ENCODE peak calls at places on chromosomes 5 and 9, in four cellular contexts. K, Q, C and T are unnamed samples. For H3K36me3, the result is how much of the 10 kb centered on the place peaks cover.

GRCh38 chr5:167561796-167562195 is 729.6 kb upstream of the WWC1 start:
- DNase-seq in K (no peak), Q (no peak), C (no peak), T (no peak)

GRCh38 chr5:42274913-42275312 is 148.3 kb upstream of the GHR start:
- DNase-seq in K (no peak), Q (no peak), C (no peak), T (no peak)

GRCh38 chr5:164573397-164573796 is 1068.0 kb downstream of the MAT2B start:
- DNase-seq in K (no peak), Q (no peak), C (no peak), T (no peak)

GRCh38 chr5:17807069-17807468 is 172.8 kb downstream of the TAF11L14 start:
- DNase-seq in K (no peak), Q (peak), C (no peak), T (no peak)

GRCh38 chr9:111527347-111527746 is 2.4 kb downstream of the ZNF483 start:
- DNase-seq in K (no peak), Q (no peak), C (no peak), T (no peak)

GRCh38 chr9:93434056-93434455 is 17.4 kb upstream of the FAM120A start:
- DNase-seq in K (no peak), Q (no peak), C (no peak), T (no peak)

GRCh38 chr5:91797581-91797980 is 414.5 kb upstream of the ARRDC3 start:
- DNase-seq in K (no peak), Q (no peak), C (no peak), T (no peak)

GRCh38 chr9:115018547-115019435 is 88.4 kb upstream of the TNFSF8 start:
- DNase-seq in K (no peak), Q (no peak), C (no peak), T (no peak)

GRCh38 chr9:124617477-124618141 is 110.4 kb upstream of the NR5A1 start:
- DNase-seq in K (peak), Q (peak), C (peak), T (peak)

GRCh38 chr5:75734913-75735789 is 17.9 kb upstream of the POC5 start:
- DNase-seq in K (no peak), Q (peak), C (no peak), T (peak)

GRCh38 chr5:155926011-155926410 is 401.0 kb upstream of the SGCD start:
- DNase-seq in K (no peak), Q (no peak), C (no peak), T (no peak)

GRCh38 chr9:2568689-2569088 is 52.9 kb upstream of the VLDLR start:
- DNase-seq in K (no peak), Q (no peak), C (no peak), T (no peak)

GRCh38 chr5:161544350-161544765 is 2.2 kb downstream of the GABRB2 start:
- DNase-seq in K (no peak), Q (peak), C (no peak), T (no peak)

GRCh38 chr9:134987906-134988700 is 70.4 kb upstream of the FCN1 start:
- DNase-seq in K (peak), Q (no peak), C (no peak), T (no peak)

GRCh38 chr5:33371660-33372059 is 69.1 kb upstream of the TARS1 start:
- DNase-seq in K (no peak), Q (no peak), C (no peak), T (no peak)

GRCh38 chr9:108654566-108654965 is 201.2 kb downstream of the ACTL7B start:
- DNase-seq in K (no peak), Q (no peak), C (no peak), T (no peak)

GRCh38 chr9:113587471-113588031 is 124.0 kb downstream of the RGS3 start:
- DNase-seq in K (no peak), Q (peak), C (peak), T (peak)

GRCh38 chr5:74205745-74206570 is 434.6 kb downstream of the ENC1 start:
- DNase-seq in K (no peak), Q (no peak), C (no peak), T (no peak)

GRCh38 chr9:93675336-93676150 is 99.2 kb downstream of the PHF2 start:
- DNase-seq in K (peak), Q (no peak), C (peak), T (peak)

GRCh38 chr9:122134822-122135528 is 24.6 kb downstream of the NDUFA8 start:
- DNase-seq in K (no peak), Q (peak), C (no peak), T (no peak)

GRCh38 chr5:140073296-140073695 is 30.2 kb upstream of the NRG2 start:
- DNase-seq in K (no peak), Q (no peak), C (no peak), T (no peak)

GRCh38 chr5:158384535-158385421 is 525.8 kb upstream of the CLINT1 start:
- DNase-seq in K (no peak), Q (no peak), C (no peak), T (no peak)

GRCh38 chr5:75349663-75350062 is 12.6 kb downstream of the HMGCR start:
- DNase-seq in K (no peak), Q (no peak), C (no peak), T (no peak)

GRCh38 chr9:108636023-108636422 is 219.8 kb downstream of the ACTL7B start:
- DNase-seq in K (no peak), Q (peak), C (no peak), T (no peak)

GRCh38 chr5:42598311-42598710 is 158.3 kb upstream of the CCDC152 start:
- DNase-seq in K (no peak), Q (no peak), C (no peak), T (no peak)

GRCh38 chr5:68465934-68466551 is 250.5 kb downstream of the PIK3R1 start:
- DNase-seq in K (no peak), Q (no peak), C (no peak), T (no peak)

GRCh38 chr5:111256128-111256527 is 31.9 kb downstream of the CAMK4 start:
- DNase-seq in K (no peak), Q (no peak), C (no peak), T (no peak)

GRCh38 chr9:134930404-134930803 is 12.7 kb upstream of the FCN1 start:
- DNase-seq in K (no peak), Q (no peak), C (no peak), T (no peak)

GRCh38 chr5:37109338-37109737 is 139.8 kb downstream of the CPLANE1 start:
- DNase-seq in K (no peak), Q (no peak), C (no peak), T (no peak)

GRCh38 chr5:37111426-37112382 is 137.5 kb downstream of the CPLANE1 start:
- DNase-seq in K (no peak), Q (no peak), C (no peak), T (no peak)

GRCh38 chr5:37110128-37110527 is 139.0 kb downstream of the CPLANE1 start:
- DNase-seq in K (no peak), Q (no peak), C (no peak), T (no peak)

GRCh38 chr5:37116359-37116758 is 132.8 kb downstream of the CPLANE1 start:
- DNase-seq in K (no peak), Q (no peak), C (no peak), T (no peak)

GRCh38 chr5:37112383-37112991 is 136.7 kb downstream of the CPLANE1 start:
- DNase-seq in K (no peak), Q (no peak), C (no peak), T (no peak)
- H3K36me3 ChIP-seq in K (half or more), Q (under half), C (under half), T (under half)

DNA sequence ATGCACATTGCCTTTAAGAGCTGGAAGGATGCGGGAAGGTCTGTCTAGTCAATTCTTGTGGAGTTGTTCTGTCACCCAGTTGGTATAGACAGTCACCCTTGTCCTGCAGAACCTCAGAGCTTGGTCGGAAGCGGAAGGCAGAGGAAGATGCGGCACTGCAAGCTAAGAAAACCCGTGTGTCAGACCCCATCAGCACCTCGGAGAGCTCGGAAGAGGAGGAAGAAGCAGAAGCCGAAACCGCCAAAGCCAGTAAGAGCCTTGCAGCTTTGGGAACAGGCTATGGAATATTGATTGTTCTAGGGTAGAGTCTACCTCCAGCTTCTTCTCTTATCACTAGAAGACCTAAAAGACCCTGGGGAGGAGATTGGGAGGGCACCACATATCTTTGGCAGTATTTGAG is 6.5 kb downstream of the TCOF1 start:
- DNase-seq in K (no peak), Q (no peak), C (no peak), T (no peak)
- H3K36me3 ChIP-seq in K (half or more), Q (under half), C (half or more), T (under half)

GRCh38 chr9:92257327-92257726 is 36.2 kb downstream of the IARS1 start:
- DNase-seq in K (no peak), Q (no peak), C (no peak), T (no peak)

GRCh38 chr9:92254401-92255337 is 38.8 kb downstream of the IARS1 start:
- DNase-seq in K (no peak), Q (no peak), C (no peak), T (no peak)

GRCh38 chr9:92247981-92248380 is 45.5 kb downstream of the IARS1 start:
- DNase-seq in K (no peak), Q (no peak), C (no peak), T (no peak)

GRCh38 chr9:92253656-92254055 is 39.8 kb downstream of the IARS1 start:
- DNase-seq in K (no peak), Q (no peak), C (no peak), T (no peak)
- H3K36me3 ChIP-seq in K (half or more), Q (under half), C (half or more), T (half or more)

DNA sequence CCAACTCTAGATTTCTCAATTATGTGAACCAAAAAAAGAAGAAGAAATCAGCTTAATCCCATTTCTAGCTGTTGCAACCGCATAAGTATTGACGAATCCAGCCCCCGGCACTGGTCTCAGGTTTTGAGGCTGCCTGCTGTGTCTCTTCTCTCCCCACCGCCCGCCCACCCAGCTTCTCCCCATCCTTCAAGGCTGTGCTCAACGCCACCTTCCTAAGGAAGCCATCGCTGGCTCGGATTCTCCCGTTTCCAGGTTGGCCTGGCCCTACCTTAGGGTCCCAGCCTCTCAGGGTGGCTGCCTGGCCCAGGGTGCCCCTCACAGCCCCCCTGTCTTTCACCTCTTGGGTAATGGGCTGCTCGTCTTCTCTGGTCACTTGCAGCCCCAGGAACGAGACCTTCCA is 77.8 kb downstream of the HRH2 start:
- DNase-seq in K (no peak), Q (no peak), C (no peak), T (no peak)
- H3K36me3 ChIP-seq in K (under half), Q (under half), C (under half), T (under half)